ENCODE peak calls at places on chromosomes 12 and 14, in five cellular contexts. X, M, U, V and G are unnamed samples.

GRCh38 chr12:122326597-122326996 is 60.3 kb upstream of the VPS33A start:
- DNase-seq in M (no peak), V (no peak), U (no peak), X (no peak), G (peak)

GRCh38 chr12:25887367-25887766 is 71.1 kb upstream of the RASSF8 start:
- DNase-seq in V (peak), X (no peak), M (no peak), U (no peak), G (no peak)

GRCh38 chr12:122870867-122871664 is 24.9 kb downstream of the VPS37B start:
- DNase-seq in X (peak), U (no peak), M (peak), V (peak), G (peak)

GRCh38 chr14:83816755-83817154 is 1713.2 kb upstream of the FLRT2 start:
- DNase-seq in U (peak), X (no peak), V (no peak), M (no peak), G (peak)

GRCh38 chr14:66231823-66232222 is 254.3 kb upstream of the CCDC196 start:
- DNase-seq in V (no peak), X (no peak), U (no peak), M (no peak), G (no peak)

GRCh38 chr14:72517736-72518135 is 376.2 kb downstream of the DPF3 start:
- DNase-seq in X (no peak), M (peak), U (no peak), V (no peak), G (no peak)

GRCh38 chr12:128830505-128830893 is 6.7 kb upstream of the SLC15A4 start:
- DNase-seq in M (no peak), X (no peak), U (no peak), V (no peak), G (no peak)

GRCh38 chr14:77721437-77721836 is 13.5 kb downstream of the SLIRP start:
- DNase-seq in X (no peak), M (no peak), V (no peak), U (no peak), G (no peak)

GRCh38 chr12:113561381-113561780 is 89.7 kb upstream of the LHX5 start:
- DNase-seq in U (no peak), X (no peak), V (no peak), M (no peak), G (no peak)

GRCh38 chr14:105502446-105503295 is 11.6 kb downstream of the TEDC1 start:
- DNase-seq in M (no peak), X (peak), V (no peak), U (no peak), G (no peak)

GRCh38 chr12:12922191-12922616 is 29.8 kb downstream of the GPRC5D start:
- DNase-seq in V (no peak), X (no peak), U (peak), M (peak), G (peak)

GRCh38 chr14:74549588-74549987 is 56.0 kb downstream of the ISCA2 start:
- DNase-seq in M (no peak), V (no peak), X (no peak), U (no peak), G (no peak)

GRCh38 chr12:71243375-71243774 is 85.6 kb upstream of the TSPAN8 start:
- DNase-seq in M (peak), X (no peak), U (no peak), V (no peak), G (no peak)

GRCh38 chr14:94355191-94355794 is 32.2 kb upstream of the SERPINA6 start:
- DNase-seq in V (peak), X (peak), U (no peak), M (peak), G (peak)

GRCh38 chr12:88750867-88751543 is 170.7 kb upstream of the KITLG start:
- DNase-seq in U (no peak), V (no peak), X (no peak), M (no peak), G (no peak)

GRCh38 chr12:8996682-8997405 is 7.5 kb downstream of the KLRG1 start:
- DNase-seq in U (peak), M (peak), X (no peak), V (no peak), G (peak)

GRCh38 chr12:31629756-31630732 is 29.4 kb upstream of the ETFBKMT start:
- DNase-seq in M (peak), V (no peak), X (peak), U (peak), G (peak)

GRCh38 chr12:49954863-49955830 is 4.6 kb downstream of the AQP2 start:
- DNase-seq in U (no peak), M (no peak), V (no peak), X (no peak), G (no peak)

GRCh38 chr12:53739285-53740129 is 12.3 kb upstream of the CALCOCO1 start:
- DNase-seq in X (no peak), U (no peak), V (no peak), M (no peak), G (no peak)

GRCh38 chr12:69097619-69098368 is 141.6 kb upstream of the CPSF6 start:
- DNase-seq in M (peak), X (no peak), U (peak), V (no peak), G (no peak)

GRCh38 chr12:124727922-124728321 is 135.7 kb downstream of the SCARB1 start:
- DNase-seq in X (peak), V (no peak), U (no peak), M (no peak), G (no peak)

GRCh38 chr12:125015680-125016310 is 22.4 kb downstream of the BRI3BP start:
- DNase-seq in U (no peak), V (no peak), M (no peak), X (no peak), G (no peak)

GRCh38 chr14:103160321-103161053 is 37.2 kb downstream of the TNFAIP2 start:
- DNase-seq in V (no peak), X (no peak), M (no peak), U (no peak), G (no peak)

GRCh38 chr12:93325855-93326254 is 51.9 kb upstream of the NUDT4 start:
- DNase-seq in X (no peak), V (no peak), M (peak), U (peak), G (peak)

GRCh38 chr14:93263416-93263815 is 56.4 kb downstream of the UBR7 start:
- DNase-seq in V (no peak), U (no peak), M (peak), X (no peak), G (no peak)

GRCh38 chr14:77544571-77544970 is 46.0 kb upstream of the ISM2 start:
- DNase-seq in U (no peak), M (no peak), V (no peak), X (no peak), G (peak)

GRCh38 chr12:127041985-127042625 is 1224.9 kb upstream of the TMEM132C start:
- DNase-seq in U (no peak), X (no peak), M (no peak), V (no peak), G (no peak)

GRCh38 chr12:4386756-4387155 is 7.2 kb upstream of the FGF23 start:
- DNase-seq in M (no peak), V (no peak), U (no peak), X (no peak), G (no peak)

GRCh38 chr14:72679106-72679505 is 214.8 kb downstream of the DPF3 start:
- DNase-seq in U (no peak), M (peak), X (peak), V (peak), G (no peak)

GRCh38 chr12:118633071-118633470 is 256.7 kb downstream of the SUDS3 start:
- DNase-seq in X (no peak), U (no peak), M (no peak), V (peak), G (no peak)

GRCh38 chr12:122250536-122250935 is 15.8 kb downstream of the VPS33A start:
- DNase-seq in M (no peak), U (no peak), X (no peak), V (no peak), G (no peak)

GRCh38 chr14:69333791-69334337 is 64.2 kb downstream of the ERH start:
- DNase-seq in U (no peak), M (no peak), V (no peak), X (no peak), G (no peak)

GRCh38 chr14:102775855-102776760 is 1.1 kb upstream of the TRAF3 start:
- DNase-seq in U (peak), M (peak), X (no peak), V (no peak), G (peak)

GRCh38 chr12:48966177-48966890 is 5.2 kb downstream of the WNT10B start:
- DNase-seq in V (no peak), U (no peak), M (no peak), X (no peak), G (no peak)

GRCh38 chr14:53022593-53022992 is 71.7 kb upstream of the FERMT2 start:
- DNase-seq in M (peak), X (no peak), V (no peak), U (peak), G (no peak)

GRCh38 chr14:50231475-50232275 is at the start of gene SOS2:
- DNase-seq in V (peak), U (peak), X (peak), M (peak), G (peak)

GRCh38 chr12:15627995-15628945 is 160.9 kb downstream of the EPS8 start:
- DNase-seq in M (peak), U (no peak), V (no peak), X (no peak), G (peak)

GRCh38 chr14:76715102-76715926 is 46.0 kb upstream of the VASH1 start:
- DNase-seq in V (peak), M (peak), X (no peak), U (no peak), G (peak)

GRCh38 chr14:103746706-103747105 is 31.1 kb downstream of the ZFYVE21 start:
- DNase-seq in X (no peak), U (no peak), M (peak), V (no peak), G (peak)

GRCh38 chr14:57060276-57060956 is 208.3 kb downstream of the EXOC5 start:
- DNase-seq in X (no peak), U (no peak), M (no peak), V (peak), G (peak)